ENCODE peak calls at places on chromosomes 1 and 21, in four cellular contexts. D is HepG2, P is K562, N is GM12878. S is an unnamed sample.

GRCh38 chr1:3453891-3454810 is at the start of gene ARHGEF16:
- DNase-seq in D (peak; percentile 72), P (peak; percentile 91), N (no peak), S (peak; percentile 79)

GRCh38 chr1:22789356-22789994 is 78.8 kb downstream of the EPHB2 start:
- DNase-seq in D (no peak), P (no peak), N (no peak), S (no peak)

GRCh38 chr1:101291562-101292035 is 54.8 kb downstream of the S1PR1 start:
- DNase-seq in D (peak; percentile 83), P (no peak), N (no peak), S (no peak)

GRCh38 chr1:201137579-201138310 is 10.8 kb upstream of the ASCL5 start:
- DNase-seq in D (no peak), P (no peak), N (no peak), S (no peak)

GRCh38 chr21:38220270-38220737 is 36.5 kb upstream of the KCNJ15 start:
- DNase-seq in D (no peak), P (peak; percentile 52), N (no peak), S (no peak)

GRCh38 chr1:47572731-47573505 is 135.1 kb downstream of the FOXD2 start:
- DNase-seq in D (no peak), P (no peak), N (no peak), S (no peak)

GRCh38 chr1:65894738-65895605 is 102.3 kb downstream of the PDE4B start:
- DNase-seq in D (no peak), P (no peak), N (peak; percentile 8), S (no peak)

GRCh38 chr1:43968348-43968948 is 1.4 kb upstream of the DPH2 start:
- DNase-seq in D (no peak), P (peak; percentile 73), N (no peak), S (no peak)

GRCh38 chr1:164891615-164892014 is 332.6 kb downstream of the PBX1 start:
- DNase-seq in D (no peak), P (no peak), N (no peak), S (no peak)

GRCh38 chr1:115413208-115413607 is 75.2 kb upstream of the NGF start:
- DNase-seq in D (no peak), P (no peak), N (no peak), S (no peak)

GRCh38 chr1:231278100-231278790 is 37.2 kb downstream of the GNPAT start:
- DNase-seq in D (no peak), P (no peak), N (no peak), S (no peak)

GRCh38 chr1:3672231-3672970 is 20.1 kb downstream of the TP73 start:
- DNase-seq in D (no peak), P (no peak), N (no peak), S (no peak)

DNA sequence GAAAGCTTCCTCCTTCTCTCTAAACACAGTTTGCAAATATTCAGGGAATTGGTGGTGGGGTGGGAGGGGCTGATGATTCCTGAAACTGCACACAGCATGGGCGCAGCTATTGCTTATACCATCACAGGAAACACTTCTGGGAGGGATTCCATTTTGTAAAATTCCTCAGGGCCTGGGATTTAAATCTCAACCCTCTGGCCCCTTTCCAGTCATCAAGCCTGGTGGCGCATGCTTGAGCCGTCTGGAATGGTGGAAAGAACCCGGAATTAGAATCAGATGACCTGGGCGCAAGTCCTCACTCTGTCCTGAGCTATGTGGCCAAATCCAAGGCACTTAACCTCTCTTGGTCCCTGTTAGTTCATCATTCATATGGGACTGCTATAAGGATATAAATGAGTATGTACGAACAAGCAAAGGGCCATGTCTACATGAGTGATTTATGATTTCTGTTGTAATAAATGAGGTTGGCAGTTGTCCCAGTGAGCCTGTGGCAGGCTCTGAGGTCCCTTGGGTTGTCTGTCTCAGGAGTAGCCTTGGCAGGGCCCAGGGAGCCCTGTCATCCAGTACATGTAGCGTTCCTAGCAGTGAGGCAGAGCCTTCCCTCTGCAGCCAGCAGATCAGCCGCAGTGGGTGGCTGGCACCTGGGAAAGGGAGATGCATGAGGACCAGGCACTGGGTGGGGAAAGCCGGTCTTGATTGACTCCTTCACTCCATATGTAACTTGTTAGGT is 72.0 kb downstream of the MAN1C1 start:
- DNase-seq in D (no peak), P (no peak), N (no peak), S (no peak)
- TF ChIP-seq FOXM1 in D (no peak), P (no peak), N (no peak), S (no peak)

GRCh38 chr1:110229348-110230001 is 19.4 kb downstream of the KCNC4 start:
- DNase-seq in D (no peak), P (no peak), N (no peak), S (no peak)

GRCh38 chr1:110228853-110229252 is 18.7 kb downstream of the KCNC4 start:
- DNase-seq in D (no peak), P (no peak), N (no peak), S (no peak)

GRCh38 chr1:110230381-110231199 is 20.5 kb downstream of the KCNC4 start:
- DNase-seq in D (no peak), P (no peak), N (no peak), S (no peak)

GRCh38 chr1:110227774-110228173 is 17.7 kb downstream of the KCNC4 start:
- DNase-seq in D (no peak), P (no peak), N (no peak), S (no peak)

GRCh38 chr1:110228386-110228785 is 18.3 kb downstream of the KCNC4 start:
- DNase-seq in D (no peak), P (no peak), N (no peak), S (no peak)
- TF ChIP-seq SP1 in D (no peak), P (no peak), N (no peak), S (no peak)

GRCh38 chr1:39199593-39199992 is 4.9 kb upstream of the MACF1 start:
- DNase-seq in D (no peak), P (no peak), N (no peak), S (no peak)
- TF ChIP-seq FOXM1 in D (no peak), P (no peak), N (no peak), S (no peak)

GRCh38 chr1:35044406-35044805 is 12.7 kb upstream of the ZMYM6 start:
- DNase-seq in D (no peak), P (no peak), N (no peak), S (no peak)

GRCh38 chr1:35043498-35043897 is 11.8 kb upstream of the ZMYM6 start:
- DNase-seq in D (no peak), P (no peak), N (no peak), S (no peak)

GRCh38 chr1:35047188-35047858 is 15.6 kb upstream of the ZMYM6 start:
- DNase-seq in D (no peak), P (no peak), N (no peak), S (no peak)

GRCh38 chr1:35049116-35049515 is 17.4 kb upstream of the ZMYM6 start:
- DNase-seq in D (no peak), P (no peak), N (no peak), S (no peak)

DNA sequence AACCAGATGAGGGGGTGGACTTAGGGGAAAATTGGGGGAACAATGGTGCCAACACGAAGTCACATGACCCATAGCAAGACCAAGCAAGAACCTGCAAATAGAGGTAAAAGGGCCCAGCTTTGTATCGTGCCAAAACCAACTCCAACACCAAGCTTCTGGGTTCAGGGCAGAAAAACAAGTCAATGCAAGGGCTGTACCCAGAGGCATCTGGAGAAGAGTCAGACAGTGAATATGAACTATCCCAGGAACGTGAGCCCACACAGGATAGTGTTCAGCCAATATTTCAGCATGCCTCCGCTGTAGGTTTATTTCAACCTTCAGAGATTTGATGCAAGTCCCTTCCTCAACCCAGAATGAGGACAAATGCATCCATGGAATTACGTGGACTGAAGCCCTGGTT is 15.0 kb upstream of the ZMYM6 start:
- DNase-seq in D (no peak), P (no peak), N (no peak), S (no peak)
- TF ChIP-seq SP1 in D (no peak), P (no peak), N (no peak), S (no peak)

GRCh38 chr21:16239659-16240265 is 510.0 kb downstream of the USP25 start:
- DNase-seq in D (no peak), P (no peak), N (no peak), S (peak; percentile 14)
- TF ChIP-seq FOXM1 in D (no peak), P (no peak), N (no peak), S (no peak)

S was measured in HEK293T.